ENCODE peak calls at places on chromosomes 5 and 9, in four cellular contexts. T is GM13976, O is PC-9, F is GM10248. U is an unnamed sample.
A peak's percentile ranks its signal among the peaks of the same experiment; 100 is the strongest.

GRCh38 chr5:143156556-143156955 is 246.9 kb downstream of the NR3C1 start:
- DNase-seq in T (no peak), O (no peak), F (no peak), U (no peak)

GRCh38 chr5:132825165-132825823 is 5.2 kb downstream of the SHROOM1 start:
- DNase-seq in T (peak; percentile 58), O (no peak), F (no peak), U (peak; percentile 70)

GRCh38 chr9:113541019-113541900 is 77.7 kb downstream of the RGS3 start:
- DNase-seq in T (no peak), O (peak; percentile 43), F (no peak), U (no peak)

GRCh38 chr5:110099562-110099961 is 409.8 kb downstream of the MAN2A1 start:
- DNase-seq in T (no peak), O (no peak), F (no peak), U (no peak)

GRCh38 chr5:81422671-81423070 is 28.7 kb upstream of the ACOT12 start:
- DNase-seq in T (no peak), O (no peak), F (no peak), U (no peak)

GRCh38 chr9:69898714-69899209 is 78.1 kb downstream of the CFAP95 start:
- DNase-seq in T (no peak), O (peak; percentile 29), F (no peak), U (no peak)

GRCh38 chr5:75050415-75050814 is 1.9 kb downstream of the GCNT4 start:
- DNase-seq in T (no peak), O (no peak), F (no peak), U (no peak)

GRCh38 chr9:127568971-127569818 is 42.9 kb upstream of the STXBP1 start:
- DNase-seq in T (peak; percentile 98), O (peak; percentile 88), F (peak; percentile 97), U (peak; percentile 96)

GRCh38 chr9:100602302-100602930 is 24.5 kb downstream of the CAVIN4 start:
- DNase-seq in T (no peak), O (peak; percentile 51), F (no peak), U (no peak)

GRCh38 chr5:102545175-102545574 is 46.4 kb upstream of the SLCO6A1 start:
- DNase-seq in T (no peak), O (no peak), F (no peak), U (no peak)

GRCh38 chr5:125215593-125215992 is 469.2 kb upstream of the ZNF608 start:
- DNase-seq in T (no peak), O (no peak), F (no peak), U (no peak)

GRCh38 chr5:141716009-141716408 is 34.0 kb upstream of the ARAP3 start:
- DNase-seq in T (no peak), O (peak; percentile 66), F (no peak), U (no peak)

GRCh38 chr5:149172261-149172660 is 31.0 kb downstream of the ABLIM3 start:
- DNase-seq in T (no peak), O (peak; percentile 50), F (peak; percentile 16), U (peak; percentile 14)

GRCh38 chr9:129823163-129823933 is 588 bp downstream of the TOR1A start:
- DNase-seq in T (peak; percentile 58), O (peak; percentile 25), F (peak; percentile 45), U (peak; percentile 47)

GRCh38 chr9:32455738-32456137 is 70.3 kb downstream of the RIGI start:
- DNase-seq in T (no peak), O (no peak), F (no peak), U (no peak)

GRCh38 chr5:169796731-169797130 is 159.7 kb downstream of the DOCK2 start:
- DNase-seq in T (no peak), O (no peak), F (no peak), U (no peak)

GRCh38 chr9:116320180-116320799 is 166.7 kb downstream of the PAPPA start:
- DNase-seq in T (no peak), O (no peak), F (no peak), U (no peak)

GRCh38 chr5:75286211-75286773 is 49.6 kb upstream of the ANKRD31 start:
- DNase-seq in T (no peak), O (no peak), F (no peak), U (no peak)

GRCh38 chr5:178230879-178231735 is 1.5 kb downstream of the PHYKPL start:
- DNase-seq in T (no peak), O (no peak), F (no peak), U (no peak)

GRCh38 chr9:68747043-68747533 is 42.0 kb downstream of the PIP5K1B start:
- DNase-seq in T (no peak), O (no peak), F (no peak), U (no peak)

GRCh38 chr5:91293131-91293530 is 90.0 kb downstream of the ARRDC3 start:
- DNase-seq in T (no peak), O (peak; percentile 35), F (no peak), U (peak; percentile 13)

GRCh38 chr5:99104538-99105132 is 175.8 kb upstream of the CHD1 start:
- DNase-seq in T (peak; percentile 14), O (no peak), F (peak; percentile 10), U (no peak)

GRCh38 chr5:2877520-2877919 is 126.0 kb upstream of the IRX2 start:
- DNase-seq in T (no peak), O (no peak), F (no peak), U (no peak)

GRCh38 chr5:50666261-50667078 is at the start of gene PARP8:
- DNase-seq in T (peak; percentile 74), O (peak; percentile 45), F (peak; percentile 62), U (peak; percentile 69)

GRCh38 chr5:26894719-26895263 is 143.6 kb downstream of the CDH9 start:
- DNase-seq in T (no peak), O (no peak), F (no peak), U (no peak)

GRCh38 chr9:137460363-137461315 is 1.5 kb upstream of the NSMF start:
- DNase-seq in T (no peak), O (no peak), F (no peak), U (no peak)

GRCh38 chr9:130027533-130028370 is 15.2 kb downstream of the FNBP1 start:
- DNase-seq in T (no peak), O (no peak), F (no peak), U (no peak)

GRCh38 chr9:567128-567745 is 274.3 kb upstream of the DMRT1 start:
- DNase-seq in T (peak; percentile 43), O (no peak), F (peak; percentile 38), U (peak; percentile 46)

GRCh38 chr9:134214766-134215394 is 50.5 kb upstream of the RNU6ATAC start:
- DNase-seq in T (no peak), O (no peak), F (no peak), U (no peak)

GRCh38 chr5:132661231-132662003 is 3.4 kb downstream of the IL13 start:
- DNase-seq in T (peak; percentile 75), O (no peak), F (peak; percentile 66), U (no peak)

GRCh38 chr5:172175263-172175719 is 12.7 kb downstream of the STK10 start:
- DNase-seq in T (peak; percentile 81), O (no peak), F (peak; percentile 80), U (peak; percentile 75)

GRCh38 chr9:5326893-5327548 is 12.7 kb downstream of the RLN1 start:
- DNase-seq in T (no peak), O (peak; percentile 64), F (no peak), U (no peak)

GRCh38 chr9:88736136-88736637 is 201.2 kb downstream of the NXNL2 start:
- DNase-seq in T (no peak), O (no peak), F (no peak), U (no peak)

GRCh38 chr5:43110606-43111170 is 10.0 kb upstream of the ZNF131 start:
- DNase-seq in T (no peak), O (peak; percentile 34), F (no peak), U (no peak)

GRCh38 chr9:124764774-124765438 is 6.2 kb downstream of the NR6A1 start:
- DNase-seq in T (no peak), O (no peak), F (peak; percentile 52), U (no peak)
- TF ChIP-seq CTCF in T (peak; percentile 22), O (peak; percentile 53), F (peak; percentile 24), U (peak; percentile 37)

GRCh38 chr9:93288891-93289883 is 105.2 kb downstream of the WNK2 start:
- DNase-seq in T (peak; percentile 23), O (peak; percentile 79), F (peak; percentile 15), U (no peak)

GRCh38 chr9:93287593-93287992 is 103.7 kb downstream of the WNK2 start:
- DNase-seq in T (no peak), O (no peak), F (no peak), U (no peak)

GRCh38 chr9:93287189-93287552 is 103.2 kb downstream of the WNK2 start:
- DNase-seq in T (no peak), O (no peak), F (peak; percentile 1), U (no peak)

GRCh38 chr9:93286252-93287188 is 102.6 kb downstream of the WNK2 start:
- DNase-seq in T (no peak), O (no peak), F (peak; percentile 1), U (no peak)

DNA sequence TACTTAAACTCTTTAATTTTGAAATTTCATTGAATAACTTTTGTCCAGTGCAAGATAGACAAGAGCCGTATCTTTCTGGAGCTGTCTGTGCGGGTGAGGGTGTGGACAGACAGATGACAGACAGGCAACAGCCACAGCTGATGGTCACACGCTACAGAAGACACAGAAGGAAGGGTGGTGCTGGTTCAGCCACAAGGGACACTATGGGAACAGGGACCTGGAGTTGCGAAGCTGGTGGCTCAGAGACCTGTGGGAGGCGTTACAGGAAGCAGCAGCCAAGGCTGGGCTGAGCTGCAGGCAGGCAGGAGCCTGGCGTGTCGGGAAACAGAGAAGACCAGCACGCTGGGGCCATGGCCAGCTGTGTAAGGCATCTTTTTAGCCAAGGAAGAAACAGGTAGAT is 104.4 kb downstream of the WNK2 start:
- DNase-seq in T (no peak), O (no peak), F (peak; percentile 10), U (peak; percentile 21)
- TF ChIP-seq CTCF in T (no peak), O (no peak), F (no peak), U (no peak)

GRCh38 chr5:95555553-95555952 is 652 bp downstream of the ARSK start:
- DNase-seq in T (no peak), O (no peak), F (no peak), U (no peak)

GRCh38 chr5:95554331-95554646 is 488 bp downstream of the SKIC3 start:
- DNase-seq in T (no peak), O (no peak), F (no peak), U (no peak)

GRCh38 chr5:95549030-95549429 is 5.7 kb downstream of the SKIC3 start:
- DNase-seq in T (no peak), O (no peak), F (no peak), U (no peak)

DNA sequence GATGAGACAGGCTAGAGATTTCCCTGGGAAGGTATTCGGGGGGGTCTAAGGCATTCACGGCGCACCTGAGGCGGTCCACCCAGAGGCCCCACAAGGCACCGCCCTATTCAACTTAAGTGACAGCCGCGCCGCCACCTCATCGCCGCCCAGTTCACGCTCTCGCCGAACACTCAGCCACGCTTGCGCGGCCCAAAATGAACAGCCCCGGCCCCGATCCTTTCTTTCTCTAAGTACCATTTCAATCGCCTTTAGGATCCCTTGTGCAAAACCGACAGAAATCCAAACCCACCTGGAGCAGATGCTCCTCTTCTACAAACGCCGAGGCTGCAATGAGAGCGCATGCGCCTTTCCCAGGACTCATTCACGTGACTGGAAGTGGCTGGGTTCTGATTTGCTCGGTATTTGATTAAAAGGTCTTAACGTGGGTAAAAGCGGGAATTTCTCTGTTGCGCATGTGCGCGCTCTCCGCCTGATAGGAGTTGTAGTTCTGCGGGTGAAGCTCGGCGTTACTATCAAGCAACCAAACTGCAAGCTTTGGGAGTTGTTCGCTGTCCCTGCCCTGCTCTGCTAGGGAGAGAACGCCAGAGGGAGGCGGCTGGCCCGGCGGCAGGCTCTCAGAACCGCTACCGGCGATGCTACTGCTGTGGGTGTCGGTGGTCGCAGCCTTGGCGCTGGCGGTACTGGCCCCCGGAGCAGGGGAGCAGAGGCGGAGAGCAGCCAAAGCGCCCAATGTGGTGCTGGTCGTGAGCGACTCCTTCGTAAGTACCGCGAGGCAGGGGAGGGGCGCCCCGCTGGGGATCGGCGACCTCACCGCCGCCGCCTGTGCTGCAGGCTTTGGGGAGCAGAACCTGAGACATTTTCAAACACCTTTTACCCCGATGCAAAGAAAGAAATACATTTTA is at the start of the genes ARSK and SKIC3:
- DNase-seq in T (peak; percentile 90), O (peak; percentile 92), F (peak; percentile 91), U (peak; percentile 88)
- TF ChIP-seq CTCF in T (peak; percentile 15), O (no peak), F (peak; percentile 11), U (peak; percentile 27)

GRCh38 chr5:71836084-71836483 is 117.0 kb downstream of the CARTPT start:
- DNase-seq in T (no peak), O (no peak), F (no peak), U (no peak)
- TF ChIP-seq CTCF in T (no peak), O (peak; percentile 51), F (no peak), U (no peak)